ENCODE peak calls at places on chromosomes 11 and 22, in six cellular contexts. X, Y, T, V, K and N are unnamed samples.

GRCh38 chr11:23789938-23790371 is 706.9 kb upstream of the LUZP2 start:
- DNase-seq in K (no peak), T (no peak), V (peak; percentile 34), Y (no peak), X (peak; percentile 2), N (no peak)

GRCh38 chr11:134486704-134487103 is 74.7 kb upstream of the B3GAT1 start:
- DNase-seq in V (no peak), K (no peak), X (no peak), T (no peak), Y (no peak), N (no peak)

GRCh38 chr11:20031155-20032001 is 128.9 kb downstream of the DBX1 start:
- DNase-seq in X (peak; percentile 75), Y (no peak), V (peak; percentile 83), K (no peak), T (no peak), N (no peak)

GRCh38 chr11:131864205-131864604 is 493.8 kb downstream of the NTM start:
- DNase-seq in X (no peak), K (no peak), T (no peak), Y (peak; percentile 72), V (no peak), N (no peak)

GRCh38 chr11:75667831-75668507 is 869 bp downstream of the MAP6 start:
- DNase-seq in V (peak; percentile 38), K (peak; percentile 69), X (peak; percentile 28), Y (peak; percentile 95), T (peak; percentile 79), N (peak; percentile 85)

GRCh38 chr11:17208257-17208999 is 642 bp upstream of the PIK3C2A start:
- DNase-seq in T (no peak), K (peak; percentile 76), Y (peak; percentile 73), V (peak; percentile 72), X (peak; percentile 85), N (peak; percentile 73)

GRCh38 chr11:8356731-8357504 is 93.2 kb upstream of the LMO1 start:
- DNase-seq in T (no peak), K (no peak), V (peak; percentile 11), Y (no peak), X (no peak), N (no peak)

GRCh38 chr22:30228509-30229359 is 17.8 kb downstream of the LIF start:
- DNase-seq in V (no peak), K (no peak), X (peak; percentile 84), T (no peak), Y (no peak), N (no peak)

GRCh38 chr22:20429254-20430100 is 8.1 kb downstream of the SCARF2 start:
- DNase-seq in T (peak; percentile 67), K (peak; percentile 61), Y (peak; percentile 74), V (no peak), X (no peak), N (peak; percentile 92)

GRCh38 chr11:61482513-61482912 is 26.0 kb upstream of the LRRC10B start:
- DNase-seq in X (no peak), K (peak; percentile 33), Y (peak; percentile 70), V (no peak), T (no peak), N (no peak)
- TF ChIP-seq CTCF in X (peak; percentile 51), K (peak; percentile 71), Y (peak; percentile 48), V (peak; percentile 71), T (no peak), N (peak; percentile 68)

DNA sequence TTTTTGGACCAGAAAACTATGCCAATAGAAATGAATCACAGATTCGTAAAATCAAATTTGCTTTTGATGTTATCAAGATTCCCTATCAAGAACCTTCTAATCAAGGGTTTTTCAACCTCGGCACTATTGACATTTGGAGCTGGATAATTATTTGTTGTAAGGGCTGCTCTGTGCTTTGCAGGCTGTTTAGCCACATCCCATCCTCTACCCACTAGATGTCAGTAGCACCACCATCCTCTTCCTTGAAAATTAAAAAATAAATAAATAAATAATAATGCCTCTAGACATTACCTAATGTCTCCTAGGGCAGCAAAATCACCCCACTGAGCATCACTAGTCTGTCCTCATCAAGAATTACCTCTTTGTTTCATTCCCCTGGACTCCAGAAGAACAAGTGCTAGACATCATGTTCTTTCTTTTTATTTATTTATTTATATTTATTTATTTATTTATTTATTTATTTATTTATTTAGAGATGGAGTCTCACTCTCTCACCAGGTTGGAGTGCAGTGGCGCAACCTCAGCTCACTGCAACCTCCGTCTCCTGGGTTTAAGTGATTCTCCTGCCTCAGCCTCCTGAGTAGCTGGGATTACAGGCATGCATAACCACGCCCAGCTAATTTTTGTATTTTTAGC is 744.7 kb downstream of the KCNA4 start:
- DNase-seq in X (peak; percentile 67), V (peak; percentile 67), Y (no peak), T (no peak), K (no peak), N (no peak)
- TF ChIP-seq CTCF in X (peak; percentile 68), V (peak; percentile 72), Y (peak; percentile 61), T (no peak), K (peak; percentile 67), N (no peak)

DNA sequence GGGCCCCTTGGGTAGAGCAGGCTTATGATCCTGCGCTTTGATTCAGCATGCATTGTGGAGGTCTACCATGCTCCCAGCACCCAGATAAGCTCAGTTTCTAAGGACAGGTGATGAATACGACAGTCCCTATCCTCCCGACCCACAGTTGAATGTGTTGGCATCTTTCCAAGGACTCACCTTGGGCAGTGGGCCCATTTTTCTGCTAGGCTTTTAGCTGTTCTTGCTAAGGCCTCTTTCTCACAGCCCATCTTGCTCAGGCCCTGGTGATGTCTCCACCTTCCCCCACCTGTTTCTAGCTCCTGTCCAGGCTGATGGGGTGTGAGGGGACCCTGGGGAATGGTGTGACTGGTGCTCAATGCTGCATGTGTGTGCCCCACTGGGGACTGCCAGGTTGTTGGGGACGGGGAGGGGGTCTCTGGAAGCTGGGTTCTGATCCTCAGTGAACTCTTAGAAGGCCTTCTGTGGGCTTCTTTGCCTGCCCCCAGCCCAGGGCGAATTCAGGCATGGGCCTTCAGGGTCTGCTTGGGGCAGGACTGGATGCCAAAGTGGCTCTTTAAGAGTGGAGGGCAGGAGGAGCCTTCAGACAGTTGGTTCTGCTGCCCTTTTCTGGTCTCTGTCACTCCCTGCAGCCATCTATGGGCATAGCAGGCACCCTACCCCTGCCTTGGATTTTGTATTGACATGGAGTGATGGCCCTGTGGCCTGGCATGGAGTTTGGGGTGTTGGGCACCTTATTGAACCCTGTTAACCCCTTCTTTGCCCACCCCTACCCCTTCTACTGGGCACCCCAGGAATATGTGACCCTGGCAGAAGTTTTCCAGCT is 33.1 kb downstream of the PHLDB1 start:
- DNase-seq in V (no peak), K (no peak), T (no peak), Y (peak; percentile 52), X (peak; percentile 37), N (no peak)
- TF ChIP-seq CTCF in V (no peak), K (no peak), T (no peak), Y (peak; percentile 21), X (peak; percentile 63), N (no peak)

GRCh38 chr11:2867722-2868548 is 17.6 kb downstream of the CDKN1C start:
- DNase-seq in T (no peak), K (no peak), V (no peak), X (no peak), Y (no peak), N (no peak)

GRCh38 chr11:2869561-2870427 is 15.8 kb downstream of the CDKN1C start:
- DNase-seq in V (no peak), Y (no peak), X (no peak), K (no peak), T (no peak), N (no peak)

GRCh38 chr11:2870955-2871720 is 14.4 kb downstream of the CDKN1C start:
- DNase-seq in X (no peak), Y (no peak), K (no peak), T (no peak), V (no peak), N (no peak)

GRCh38 chr11:2868604-2869526 is 16.7 kb downstream of the CDKN1C start:
- DNase-seq in X (no peak), K (no peak), V (no peak), Y (no peak), T (no peak), N (no peak)

GRCh38 chr11:2870460-2870859 is 15.1 kb downstream of the CDKN1C start:
- DNase-seq in Y (peak; percentile 46), T (no peak), K (no peak), X (no peak), V (no peak), N (no peak)
- TF ChIP-seq CTCF in Y (no peak), T (no peak), K (peak; percentile 2), X (no peak), V (no peak), N (no peak)

GRCh38 chr11:121890377-121890776 is 225.6 kb downstream of the BLID start:
- DNase-seq in K (no peak), V (peak; percentile 86), T (no peak), X (peak; percentile 23), Y (no peak), N (no peak)
- TF ChIP-seq CTCF in K (no peak), V (no peak), T (no peak), X (no peak), Y (no peak), N (no peak)

DNA sequence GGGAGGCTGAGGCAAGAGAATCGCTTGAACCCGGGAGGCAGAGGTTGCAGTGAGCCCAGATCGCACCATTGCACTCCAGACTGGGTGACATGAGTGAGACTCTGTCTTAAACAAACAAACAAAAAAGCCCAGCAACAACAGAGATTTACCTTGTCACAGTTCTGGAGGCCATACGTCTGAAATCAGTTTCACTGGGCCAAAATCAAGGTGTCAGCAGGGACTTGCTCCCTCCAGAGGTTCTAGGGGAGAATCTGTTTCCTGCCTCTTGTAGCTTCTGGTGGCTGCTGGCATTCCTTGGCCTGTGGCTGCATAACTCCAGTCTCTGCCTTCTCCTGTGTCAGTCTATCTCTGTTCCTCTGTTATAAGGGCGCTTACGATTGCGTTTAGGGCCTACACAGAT is 1.5 kb downstream of the DDX10 start:
- DNase-seq in K (no peak), T (no peak), X (no peak), V (peak; percentile 7), Y (no peak), N (no peak)
- TF ChIP-seq CTCF in K (no peak), T (no peak), X (no peak), V (no peak), Y (no peak), N (peak; percentile 5)

GRCh38 chr22:43885319-43885671 is 6.5 kb downstream of the PNPLA5 start:
- DNase-seq in Y (no peak), X (no peak), K (no peak), T (peak; percentile 45), V (no peak), N (no peak)
- TF ChIP-seq CTCF in Y (no peak), X (no peak), K (no peak), T (no peak), V (no peak), N (no peak)